ENCODE peak calls at places on chromosome 2, in nine cellular contexts. Y is ecto neural progenitor cell; M is prostate gland; D is body of pancreas; J is stimulated activated naive CD4-positive, alpha-beta T cell treated with Interleukin-2 at 50 U/mL for 16 hours; P is AG08396; C is WTC11; E is activated CD8-positive, alpha-beta memory T cell treated with anti-CD3 and anti-CD28 coated beads, Interleukin-2, amount 50 U/mL, for 48 hours; K is NCI-H526. A is an unnamed sample.

GRCh38 chr2:130808482-130809268 is 28.0 kb upstream of the ARHGEF4 start:
- DNase-seq in P (no peak), M (no peak), J (no peak), K (no peak), D (no peak), Y (no peak), C (no peak), E (no peak), A (no peak)

GRCh38 chr2:65922030-65922429 is 489.6 kb upstream of the SPRED2 start:
- DNase-seq in J (no peak), K (no peak), P (no peak), E (no peak), D (no peak), Y (no peak), M (no peak), C (no peak), A (no peak)

GRCh38 chr2:30472326-30472725 is 25.3 kb downstream of the LCLAT1 start:
- DNase-seq in C (no peak), Y (no peak), M (no peak), P (no peak), J (no peak), D (no peak), E (no peak), K (no peak), A (no peak)

GRCh38 chr2:601806-602455 is 75.3 kb downstream of the TMEM18 start:
- DNase-seq in C (no peak), M (no peak), K (no peak), Y (no peak), P (no peak), E (no peak), J (no peak), D (no peak), A (no peak)

GRCh38 chr2:70671059-70671685 is 96.8 kb downstream of the ADD2 start:
- DNase-seq in E (no peak), Y (no peak), M (no peak), C (no peak), P (no peak), J (no peak), K (no peak), D (no peak), A (no peak)

GRCh38 chr2:38435775-38436174 is 58.7 kb upstream of the ATL2 start:
- DNase-seq in C (no peak), D (no peak), M (no peak), Y (no peak), P (no peak), K (no peak), J (no peak), E (no peak), A (no peak)

GRCh38 chr2:124566518-124566970 is 541.5 kb downstream of the CNTNAP5 start:
- DNase-seq in Y (no peak), M (no peak), J (no peak), C (no peak), E (no peak), D (peak), P (no peak), K (no peak), A (no peak)

GRCh38 chr2:217440000-217440399 is 562.8 kb downstream of the TNS1 start:
- DNase-seq in E (no peak), D (no peak), Y (no peak), M (no peak), C (no peak), J (no peak), P (no peak), K (no peak), A (no peak)

GRCh38 chr2:197993830-197994229 is 189.4 kb downstream of the PLCL1 start:
- DNase-seq in P (peak), M (no peak), J (no peak), K (no peak), C (no peak), E (no peak), D (no peak), Y (no peak), A (no peak)

GRCh38 chr2:31414601-31415241 is at the start of gene XDH:
- DNase-seq in D (peak), J (no peak), Y (no peak), P (no peak), C (no peak), E (no peak), M (no peak), K (no peak), A (no peak)

GRCh38 chr2:200592414-200593075 is 6.7 kb downstream of the AOX1 start:
- DNase-seq in K (peak), J (no peak), D (peak), Y (no peak), M (no peak), C (no peak), P (no peak), E (no peak), A (no peak)

GRCh38 chr2:218000137-218000536 is 2.7 kb downstream of the TNS1 start:
- DNase-seq in D (peak), M (no peak), K (no peak), E (no peak), P (peak), J (no peak), C (no peak), Y (no peak), A (no peak)

GRCh38 chr2:46098606-46099005 is 198.6 kb upstream of the EPAS1 start:
- DNase-seq in C (no peak), P (peak), E (no peak), D (no peak), J (no peak), K (no peak), M (no peak), Y (no peak), A (no peak)

GRCh38 chr2:130729311-130730299 is 735 bp downstream of the GPR148 start:
- DNase-seq in C (no peak), K (no peak), E (no peak), D (peak), Y (no peak), M (no peak), J (no peak), P (no peak), A (no peak)

GRCh38 chr2:98412751-98413445 is 31.8 kb upstream of the INPP4A start:
- DNase-seq in K (peak), M (no peak), D (peak), P (peak), E (peak), Y (no peak), J (peak), C (no peak), A (peak)

GRCh38 chr2:8861797-8862196 is 24.4 kb upstream of the KIDINS220 start:
- DNase-seq in M (no peak), P (no peak), K (no peak), Y (no peak), J (no peak), E (no peak), D (no peak), C (no peak), A (no peak)

GRCh38 chr2:4763009-4763408 is 929.2 kb upstream of the SOX11 start:
- DNase-seq in M (peak), E (no peak), Y (peak), C (no peak), J (no peak), P (no peak), D (peak), K (peak), A (no peak)

GRCh38 chr2:148027822-148028221 is 6.9 kb downstream of the MBD5 start:
- DNase-seq in D (no peak), C (no peak), K (no peak), J (no peak), M (no peak), E (no peak), P (no peak), Y (no peak), A (no peak)

GRCh38 chr2:130241041-130241707 is 42.9 kb upstream of the TUBA3E start:
- DNase-seq in P (no peak), M (no peak), J (no peak), K (no peak), Y (no peak), E (no peak), C (no peak), D (no peak), A (peak)

GRCh38 chr2:217430916-217431576 is 571.2 kb upstream of the TNP1 start:
- DNase-seq in P (no peak), J (no peak), E (no peak), Y (no peak), C (no peak), K (no peak), D (no peak), M (no peak), A (no peak)

GRCh38 chr2:11955314-11955713 is 208.9 kb downstream of the LPIN1 start:
- DNase-seq in K (no peak), Y (no peak), E (no peak), C (no peak), D (no peak), P (no peak), J (no peak), M (no peak), A (no peak)

GRCh38 chr2:43105586-43106562 is 120.5 kb downstream of the ZFP36L2 start:
- DNase-seq in J (no peak), C (no peak), P (peak), E (no peak), M (peak), K (no peak), Y (no peak), D (peak), A (no peak)

GRCh38 chr2:12816379-12817306 is 99.9 kb downstream of the TRIB2 start:
- DNase-seq in C (no peak), Y (no peak), J (no peak), D (no peak), M (no peak), P (peak), K (no peak), E (no peak), A (no peak)

A was measured in retinal pigment epithelial cell.